ENCODE peak calls at places on chromosomes 6 and 20, in six cellular contexts. I, F, L, B, M and D are unnamed samples.

GRCh38 chr20:1382670-1383069 is 10.2 kb downstream of the FKBP1A start:
- DNase-seq in L (no peak), M (no peak), I (peak; percentile 17), F (no peak), B (no peak), D (no peak)

GRCh38 chr20:33443006-33443511 is 504 bp downstream of the SNTA1 start:
- DNase-seq in B (peak; percentile 37), I (no peak), M (peak; percentile 29), F (no peak), L (peak; percentile 47), D (no peak)

GRCh38 chr20:45153147-45153546 is 21.6 kb upstream of the PI3 start:
- DNase-seq in F (no peak), B (no peak), I (no peak), L (no peak), M (no peak), D (no peak)

GRCh38 chr6:37827603-37828265 is 8.2 kb downstream of the ZFAND3 start:
- DNase-seq in F (no peak), I (no peak), M (no peak), L (no peak), B (no peak), D (no peak)

GRCh38 chr20:44863661-44864060 is 21.8 kb upstream of the YWHAB start:
- DNase-seq in M (no peak), B (no peak), F (no peak), L (no peak), I (no peak), D (no peak)

GRCh38 chr6:23523771-23524170 is 602.2 kb upstream of the NRSN1 start:
- DNase-seq in L (no peak), I (no peak), F (no peak), M (no peak), B (no peak), D (no peak)

GRCh38 chr6:80465513-80465912 is 359.0 kb downstream of the BCKDHB start:
- DNase-seq in M (no peak), F (no peak), B (no peak), I (peak; percentile 36), L (no peak), D (no peak)

GRCh38 chr6:106520711-106521367 is 108.5 kb downstream of the RTN4IP1 start:
- DNase-seq in M (peak; percentile 38), B (no peak), I (no peak), F (no peak), L (no peak), D (no peak)

GRCh38 chr20:34528921-34529297 is 12.7 kb downstream of the DYNLRB1 start:
- DNase-seq in I (no peak), F (no peak), B (no peak), L (no peak), M (no peak), D (no peak)

GRCh38 chr20:57258055-57258454 is 8.4 kb downstream of the BMP7 start:
- DNase-seq in L (peak; percentile 67), B (no peak), I (no peak), M (no peak), F (no peak), D (no peak)

GRCh38 chr20:57256908-57257307 is 9.5 kb downstream of the BMP7 start:
- DNase-seq in M (no peak), F (no peak), I (no peak), B (no peak), L (no peak), D (no peak)

GRCh38 chr20:57256205-57256604 is 10.2 kb downstream of the BMP7 start:
- DNase-seq in L (no peak), M (no peak), F (no peak), I (no peak), B (no peak), D (no peak)

GRCh38 chr20:57252559-57253162 is 13.8 kb downstream of the BMP7 start:
- DNase-seq in I (no peak), M (no peak), F (no peak), L (no peak), B (no peak), D (no peak)

GRCh38 chr20:57255183-57255582 is 11.3 kb downstream of the BMP7 start:
- DNase-seq in B (no peak), F (no peak), L (no peak), I (no peak), M (no peak), D (no peak)
- H3K4me1 ChIP-seq in B (no peaks in the 10 kb centered on the region), F (no peaks in the 10 kb centered on the region), L (peaks cover 57% of the 10 kb centered on the region), I (no peaks in the 10 kb centered on the region), M (no peaks in the 10 kb centered on the region), D (no peaks in the 10 kb centered on the region)

GRCh38 chr20:62985089-62985778 is 21.5 kb downstream of the BHLHE23 start:
- DNase-seq in M (no peak), B (no peak), L (no peak), F (no peak), I (no peak), D (no peak)

GRCh38 chr20:62986257-62986807 is 20.4 kb downstream of the BHLHE23 start:
- DNase-seq in F (no peak), B (no peak), L (no peak), M (no peak), I (no peak), D (no peak)

GRCh38 chr20:62984666-62985065 is 22.1 kb downstream of the BHLHE23 start:
- DNase-seq in B (no peak), I (no peak), F (no peak), L (no peak), M (no peak), D (no peak)

GRCh38 chr20:62989201-62989601 is 17.6 kb downstream of the BHLHE23 start:
- DNase-seq in L (no peak), I (no peak), B (no peak), M (no peak), F (no peak), D (no peak)

DNA sequence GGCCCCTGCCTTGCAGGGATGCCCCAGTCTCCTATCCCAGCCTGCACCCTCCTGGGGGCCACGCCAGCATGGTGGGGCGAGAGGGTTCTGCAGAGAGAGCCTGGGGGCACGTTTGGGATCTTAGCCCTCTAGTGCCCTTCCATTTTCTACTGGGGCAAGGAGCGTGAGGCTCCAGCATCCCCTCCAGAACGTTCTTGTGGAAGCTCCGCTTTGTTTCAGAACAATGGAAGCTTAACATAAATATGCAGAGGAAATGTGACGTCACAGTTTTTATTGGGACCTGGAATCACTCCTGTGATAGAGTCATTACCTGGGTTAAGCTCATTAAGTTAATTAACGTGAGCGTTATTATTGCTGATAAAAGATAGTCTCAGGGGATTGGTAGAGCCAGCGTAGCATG is 19.6 kb downstream of the BHLHE23 start:
- DNase-seq in L (no peak), F (no peak), I (no peak), B (no peak), M (no peak), D (no peak)
- H3K27me3 ChIP-seq in L (no peaks in the 10 kb centered on the region), F (peaks cover 90% of the 10 kb centered on the region), I (peaks cover 67% of the 10 kb centered on the region), B (no peaks in the 10 kb centered on the region), M (no peaks in the 10 kb centered on the region), D (peaks cover 21% of the 10 kb centered on the region)

GRCh38 chr20:41617059-41617921 is 887 bp downstream of the CHD6 start:
- DNase-seq in L (peak; percentile 55), M (peak; percentile 41), F (peak; percentile 23), I (peak; percentile 32), B (peak; percentile 29), D (no peak)
- H3K27ac ChIP-seq in L (peak overlapping the region; percentile 78), M (peak overlapping the region; percentile 9), F (no peak overlapping the region), I (peak overlapping the region; percentile 48), B (no peak overlapping the region), D (no peak overlapping the region)

GRCh38 chr20:4811257-4811656 is 89.5 kb downstream of the PRND start:
- DNase-seq in F (no peak), B (no peak), M (no peak), I (no peak), L (no peak), D (no peak)

GRCh38 chr20:4812641-4813075 is 90.9 kb downstream of the PRND start:
- DNase-seq in F (no peak), B (no peak), M (no peak), L (no peak), I (no peak), D (no peak)

GRCh38 chr20:4811661-4812181 is 90.0 kb downstream of the PRND start:
- DNase-seq in M (peak; percentile 53), F (no peak), L (no peak), I (no peak), B (peak; percentile 62), D (no peak)

GRCh38 chr20:4813076-4813838 is 91.5 kb downstream of the PRND start:
- DNase-seq in M (no peak), F (no peak), B (no peak), I (no peak), L (no peak), D (no peak)

DNA sequence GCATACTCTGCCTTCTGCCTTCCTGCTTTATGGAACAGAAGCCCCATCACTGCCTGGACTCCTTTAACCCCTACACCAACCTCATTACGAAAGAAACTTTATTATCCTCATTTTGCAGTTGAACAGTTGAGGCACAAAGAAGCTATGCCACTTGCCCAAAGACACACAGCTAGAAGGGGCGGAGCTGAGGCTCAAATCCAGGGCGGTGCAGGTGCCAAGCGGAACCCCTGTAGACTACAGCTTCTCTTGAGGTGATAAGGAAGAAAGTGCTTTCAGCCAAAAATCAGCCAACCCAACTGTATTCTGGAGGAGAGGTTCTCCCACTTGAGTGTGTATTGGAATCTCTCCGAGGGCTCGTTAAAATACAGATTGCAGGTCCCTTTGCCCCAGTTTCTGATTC is 90.5 kb downstream of the PRND start:
- DNase-seq in M (no peak), B (no peak), L (no peak), F (no peak), I (no peak), D (no peak)
- H3K4me1 ChIP-seq in M (no peaks in the 10 kb centered on the region), B (no peaks in the 10 kb centered on the region), L (peaks cover 14% of the 10 kb centered on the region), F (no peaks in the 10 kb centered on the region), I (peaks cover 6% of the 10 kb centered on the region), D (no peaks in the 10 kb centered on the region)

GRCh38 chr6:28767691-28768090 is 156.1 kb downstream of the TRIM27 start:
- DNase-seq in L (no peak), I (no peak), M (no peak), B (no peak), F (no peak), D (no peak)
- H3K27me3 ChIP-seq in L (peaks cover 100% of the 10 kb centered on the region), I (peaks cover 42% of the 10 kb centered on the region), M (peaks cover 42% of the 10 kb centered on the region), B (peaks cover 4% of the 10 kb centered on the region), F (peaks cover 17% of the 10 kb centered on the region), D (peaks cover 100% of the 10 kb centered on the region)

DNA sequence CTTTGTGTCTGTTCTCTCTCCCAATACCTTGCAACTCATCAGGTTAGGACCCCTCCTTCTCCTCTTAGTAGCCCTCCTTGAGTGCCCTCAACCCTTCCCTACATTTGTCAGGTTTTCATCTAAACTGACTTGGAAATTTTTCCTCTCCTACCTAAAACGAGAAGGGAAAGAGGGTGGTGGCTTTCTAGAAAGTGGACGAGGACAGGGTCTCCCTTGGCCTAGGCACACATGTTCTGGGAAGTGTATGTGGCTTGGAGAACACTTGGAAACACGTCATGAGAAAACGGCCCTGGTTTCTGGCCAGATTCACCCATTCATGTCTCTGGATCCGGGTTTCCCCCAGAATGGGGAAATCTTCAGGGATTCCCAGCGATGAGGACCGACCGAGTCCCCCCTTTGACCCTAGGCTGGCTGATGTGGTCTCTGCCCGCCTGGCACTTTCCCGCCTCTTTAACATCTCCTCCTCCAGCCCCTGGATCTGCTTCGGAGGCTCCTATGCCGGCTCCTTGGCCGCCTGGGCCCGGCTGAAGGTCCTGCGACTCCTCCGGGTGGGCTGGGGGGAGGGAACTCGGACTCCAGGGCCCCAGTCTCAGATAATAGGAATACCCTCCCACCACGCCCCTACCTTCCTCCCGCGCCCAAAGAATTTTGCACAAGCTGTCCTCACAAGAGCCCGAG is 2.9 kb downstream of the PRSS16 start:
- DNase-seq in L (peak; percentile 44), I (no peak), F (no peak), M (no peak), B (peak; percentile 22), D (no peak)
- H3K27ac ChIP-seq in L (peak overlapping the region; percentile 92), I (no peak overlapping the region), F (peak overlapping the region; percentile 67), M (peak overlapping the region; percentile 97), B (peak overlapping the region; percentile 79), D (no peak overlapping the region)